ENCODE peak calls at places on chromosome 15, in seven cellular contexts. L, H, M, V, K, X and I are unnamed samples. For H3K4me1 and H3K36me3, the result is how much of the 10 kb centered on the place peaks cover.

GRCh38 chr15:58523634-58524033 is 91.8 kb downstream of the LIPC start:
- DNase-seq in K (no peak), L (no peak), X (no peak), V (no peak), H (no peak), M (no peak), I (no peak)

GRCh38 chr15:43204016-43204901 is 16.6 kb downstream of the EPB42 start:
- DNase-seq in X (peak), L (no peak), M (no peak), K (no peak), V (peak), H (peak), I (peak)

GRCh38 chr15:88256261-88257230 is at the start of gene NTRK3:
- DNase-seq in L (no peak), M (peak), H (peak), X (peak), V (no peak), K (no peak), I (peak)

GRCh38 chr15:20341901-20342605 is 199.5 kb downstream of the GOLGA6L6 start:
- DNase-seq in H (peak), V (no peak), X (no peak), M (no peak), L (peak), K (peak), I (no peak)

GRCh38 chr15:88835119-88835518 is 31.9 kb downstream of the ACAN start:
- DNase-seq in K (no peak), L (no peak), M (no peak), V (no peak), X (no peak), H (no peak), I (no peak)

GRCh38 chr15:25870899-25871298 is 7.8 kb upstream of the ATP10A start:
- DNase-seq in X (no peak), M (no peak), H (no peak), V (no peak), L (no peak), K (no peak), I (no peak)

GRCh38 chr15:89112341-89112971 is 24.2 kb downstream of the ABHD2 start:
- DNase-seq in X (peak), M (no peak), H (no peak), L (no peak), V (no peak), K (no peak), I (no peak)

GRCh38 chr15:79140846-79141570 is 50.4 kb upstream of the RASGRF1 start:
- DNase-seq in H (no peak), X (peak), L (no peak), K (no peak), V (no peak), M (no peak), I (no peak)

GRCh38 chr15:77582763-77583162 is 49.9 kb downstream of the LINGO1 start:
- DNase-seq in V (no peak), K (no peak), H (no peak), L (no peak), M (no peak), X (no peak), I (no peak)

GRCh38 chr15:25250011-25250596 is 188.7 kb downstream of the UBE3A start:
- DNase-seq in X (no peak), H (no peak), L (no peak), K (peak), V (no peak), M (no peak), I (no peak)

GRCh38 chr15:79872358-79873017 is 24.3 kb downstream of the MTHFS start:
- DNase-seq in V (peak), M (no peak), K (peak), L (no peak), H (no peak), X (peak), I (no peak)

GRCh38 chr15:83292317-83292716 is 7.9 kb upstream of the BNC1 start:
- DNase-seq in V (no peak), K (no peak), M (no peak), H (no peak), L (no peak), X (peak), I (no peak)

GRCh38 chr15:64748251-64748650 is 27.1 kb downstream of the RBPMS2 start:
- DNase-seq in K (no peak), H (no peak), V (no peak), X (no peak), L (no peak), M (no peak), I (no peak)

GRCh38 chr15:77376770-77377169 is 43.1 kb downstream of the PEAK1 start:
- DNase-seq in M (no peak), L (no peak), H (no peak), V (no peak), K (no peak), X (no peak), I (no peak)

GRCh38 chr15:75725021-75725718 is 12.5 kb upstream of the CSPG4 start:
- DNase-seq in X (no peak), V (no peak), H (no peak), L (no peak), K (peak), M (peak), I (peak)

GRCh38 chr15:25693321-25694237 is 169.5 kb downstream of the ATP10A start:
- DNase-seq in K (no peak), L (no peak), V (no peak), M (no peak), X (peak), H (peak), I (peak)

GRCh38 chr15:78067328-78068241 is 9.9 kb downstream of the TBC1D2B start:
- DNase-seq in L (no peak), H (no peak), X (peak), K (no peak), V (no peak), M (no peak), I (no peak)

GRCh38 chr15:77014137-77015081 is 19.5 kb downstream of the PSTPIP1 start:
- DNase-seq in K (peak), V (no peak), M (no peak), L (no peak), X (no peak), H (no peak), I (no peak)

GRCh38 chr15:65338366-65338765 is 33.9 kb downstream of the RNU5B-1 start:
- DNase-seq in L (no peak), K (no peak), H (no peak), M (no peak), X (no peak), V (no peak), I (no peak)

GRCh38 chr15:48459571-48460461 is 128.6 kb downstream of the DUT start:
- DNase-seq in L (no peak), M (no peak), V (no peak), H (no peak), K (no peak), X (peak), I (no peak)

GRCh38 chr15:45112592-45113379 is 1.2 kb downstream of the DUOX2 start:
- DNase-seq in V (no peak), H (peak), K (no peak), X (no peak), L (no peak), M (no peak), I (no peak)

GRCh38 chr15:76932090-76932966 is 779 bp downstream of the RCN2 start:
- DNase-seq in M (no peak), K (no peak), L (peak), X (peak), H (peak), V (peak), I (peak)

GRCh38 chr15:33068007-33068441 is 126.5 kb downstream of the FMN1 start:
- DNase-seq in L (no peak), V (no peak), H (no peak), M (no peak), X (no peak), K (peak), I (no peak)

DNA sequence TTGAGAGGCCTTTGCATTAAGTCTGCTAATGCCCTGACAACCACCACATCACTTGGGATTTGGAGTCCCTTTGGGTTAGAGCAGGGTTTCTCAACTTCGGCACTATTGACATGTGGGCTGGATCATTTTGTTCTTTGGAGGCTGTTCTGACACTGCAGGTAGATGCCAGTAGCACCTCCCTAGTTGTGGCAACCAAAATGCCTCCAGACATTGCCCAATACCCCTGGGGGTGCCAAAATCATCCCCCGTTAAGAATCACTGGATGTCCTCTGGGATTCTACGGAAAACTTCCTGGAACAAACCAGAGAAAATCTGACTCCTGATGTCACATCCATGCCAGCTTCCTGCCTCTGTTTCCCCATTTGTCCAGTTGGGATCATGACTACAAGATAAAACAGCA is 37.2 kb upstream of the BLM start:
- DNase-seq in K (no peak), V (no peak), L (peak), X (no peak), H (no peak), M (peak), I (no peak)
- H3K4me3 ChIP-seq in K (no peak), V (no peak), L (no peak), X (no peak), H (no peak), M (no peak), I (no peak)

GRCh38 chr15:60012695-60013094 is 8.6 kb downstream of the FOXB1 start:
- DNase-seq in V (no peak), K (no peak), X (no peak), M (no peak), H (no peak), L (no peak), I (no peak)
- H3K4me1 ChIP-seq in V (under half), K (under half), X (under half), M (under half), H (under half), L (under half), I (under half)

GRCh38 chr15:100614918-100615317 is 12.5 kb downstream of the ASB7 start:
- DNase-seq in L (no peak), X (no peak), M (no peak), K (no peak), V (no peak), H (no peak), I (no peak)
- H3K36me3 ChIP-seq in L (under half), X (under half), M (under half), K (half or more), V (under half), H (under half), I (under half)

DNA sequence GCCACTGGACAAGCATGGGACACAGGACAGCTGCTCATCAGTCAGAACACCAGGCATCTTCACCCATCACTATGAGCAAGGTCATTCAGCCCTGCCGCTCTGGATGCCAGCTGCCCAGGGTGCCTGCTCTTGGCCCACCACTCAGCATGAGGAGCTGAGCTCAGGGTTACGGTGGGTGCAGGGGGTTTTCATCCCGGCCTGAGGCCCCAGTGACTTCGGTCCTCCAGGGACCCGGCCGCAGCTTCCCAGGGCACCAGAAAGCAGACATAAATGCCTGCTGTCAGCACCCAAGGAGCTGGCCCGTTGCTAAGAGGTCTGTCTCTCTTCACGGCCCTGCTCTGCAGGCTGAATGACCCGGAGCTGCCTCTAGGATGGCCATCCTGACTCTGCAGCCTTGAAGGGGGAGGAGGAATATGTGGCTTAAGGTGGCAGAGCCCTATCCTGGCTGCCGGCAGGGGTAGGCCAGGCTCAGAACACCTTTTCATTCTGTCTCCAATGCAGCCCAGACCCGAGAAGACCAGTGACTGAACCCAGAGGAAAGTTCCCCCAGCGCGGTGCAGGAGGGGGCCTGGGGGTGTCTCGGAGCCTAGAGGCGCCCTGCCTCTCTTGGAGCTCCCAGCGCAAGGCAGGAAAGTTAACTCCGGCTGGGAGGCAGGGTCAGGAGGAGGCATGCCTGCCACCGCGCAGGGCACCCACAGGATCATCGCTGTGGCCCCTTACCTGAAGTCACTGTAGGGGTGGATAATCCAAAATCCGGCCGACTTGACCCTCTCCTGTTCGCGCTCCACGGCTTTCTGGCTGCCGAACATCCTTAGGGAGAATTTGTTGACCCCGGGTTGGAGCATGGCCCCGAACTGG is 1.8 kb downstream of the HCN4 start:
- DNase-seq in M (no peak), X (no peak), H (peak), V (no peak), K (no peak), L (no peak), I (no peak)
- H3K4me3 ChIP-seq in M (no peak), X (no peak), H (peak), V (no peak), K (no peak), L (no peak), I (no peak)

DNA sequence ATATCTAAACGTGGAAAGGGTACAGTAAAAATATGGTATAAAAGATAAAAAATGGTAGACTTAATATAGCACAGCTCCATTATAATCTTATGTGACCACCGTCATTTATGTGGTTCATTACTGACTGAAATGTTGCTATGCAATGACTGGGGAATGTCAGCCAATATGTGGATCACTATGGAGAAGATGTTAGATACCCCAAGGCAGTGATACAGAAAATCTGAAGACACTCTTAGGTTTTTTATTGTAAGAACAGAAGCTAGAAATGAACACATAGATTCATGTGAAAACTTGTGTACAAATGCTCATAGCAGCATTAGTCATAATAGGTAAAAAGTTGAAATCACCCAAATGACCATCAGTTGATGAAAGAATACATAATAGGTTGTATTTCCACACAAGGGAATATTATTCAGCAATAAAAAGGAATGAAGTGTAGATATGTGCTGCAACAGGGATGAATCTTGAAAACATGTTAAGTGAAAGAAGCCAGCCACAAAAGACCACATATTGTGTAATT is 18.4 kb downstream of the MEF2A start:
- DNase-seq in V (no peak), K (no peak), M (no peak), L (no peak), X (no peak), H (no peak), I (no peak)
- H3K4me1 ChIP-seq in V (under half), K (under half), M (under half), L (under half), X (under half), H (under half), I (under half)

GRCh38 chr15:40747685-40748631 is 7.1 kb downstream of the RMDN3 start:
- DNase-seq in X (no peak), M (no peak), K (peak), H (no peak), V (no peak), L (no peak), I (no peak)
- H3K36me3 ChIP-seq in X (under half), M (under half), K (half or more), H (under half), V (under half), L (under half), I (half or more)

GRCh38 chr15:98799991-98800390 is 151.7 kb downstream of the IGF1R start:
- DNase-seq in K (no peak), L (no peak), X (peak), H (no peak), V (no peak), M (no peak), I (no peak)
- H3K4me3 ChIP-seq in K (no peak), L (no peak), X (no peak), H (no peak), V (no peak), M (no peak), I (no peak)

GRCh38 chr15:51842852-51843737 is 13.6 kb downstream of the TMOD3 start:
- DNase-seq in K (no peak), H (no peak), X (peak), M (no peak), V (no peak), L (no peak), I (no peak)
- H3K4me1 ChIP-seq in K (half or more), H (under half), X (under half), M (under half), V (half or more), L (under half), I (under half)